ENCODE peak calls at places on chromosomes 2 and 18, in six cellular contexts. A is H1, X is K562, P is HepG2, S is GM12878, E is SK-N-SH. U is an unnamed sample.

GRCh38 chr2:205657579-205657978 is 24.7 kb upstream of the NRP2 start:
- DNase-seq in P (no peak), X (no peak), A (no peak), E (no peak), S (no peak), U (no peak)

GRCh38 chr2:219452361-219453317 is 18.0 kb downstream of the SPEG start:
- DNase-seq in S (no peak), E (peak), A (no peak), P (no peak), X (peak), U (peak)

GRCh38 chr18:2589345-2590060 is 18.1 kb downstream of the NDC80 start:
- DNase-seq in E (no peak), S (no peak), P (peak), A (no peak), X (no peak), U (peak)

GRCh38 chr18:67217551-67218166 is 298.9 kb downstream of the DSEL start:
- DNase-seq in A (no peak), S (no peak), P (peak), X (peak), E (peak), U (peak)

GRCh38 chr2:163182764-163183354 is 344.3 kb upstream of the KCNH7 start:
- DNase-seq in P (no peak), E (peak), S (no peak), A (no peak), X (peak), U (no peak)

GRCh38 chr2:121220995-121221394 is 64.0 kb downstream of the TFCP2L1 start:
- DNase-seq in S (no peak), E (no peak), X (no peak), P (no peak), A (no peak), U (peak)

GRCh38 chr2:74072542-74072941 is 75.2 kb downstream of the BOLA3 start:
- DNase-seq in X (no peak), P (no peak), S (no peak), E (no peak), A (no peak), U (no peak)

GRCh38 chr2:212156114-212156513 is 382.5 kb downstream of the ERBB4 start:
- DNase-seq in P (no peak), A (no peak), E (no peak), S (no peak), X (no peak), U (no peak)

GRCh38 chr18:34704823-34705222 is 5.3 kb upstream of the DTNA start:
- DNase-seq in S (no peak), E (no peak), X (no peak), P (no peak), A (no peak), U (no peak)

GRCh38 chr2:113240150-113240914 is 38.4 kb downstream of the PAX8 start:
- DNase-seq in X (no peak), S (no peak), P (no peak), E (peak), A (no peak), U (peak)

GRCh38 chr2:100936070-100936741 is 65.9 kb upstream of the RPL31 start:
- DNase-seq in E (no peak), P (no peak), X (no peak), S (no peak), A (no peak), U (no peak)

GRCh38 chr2:239689410-239689809 is 288.6 kb upstream of the HDAC4 start:
- DNase-seq in E (no peak), S (no peak), P (no peak), A (no peak), X (no peak), U (no peak)

GRCh38 chr2:25380586-25381360 is 39.0 kb upstream of the DNMT3A start:
- DNase-seq in X (no peak), A (no peak), S (no peak), P (no peak), E (no peak), U (no peak)

GRCh38 chr2:121095257-121096080 is 189.5 kb downstream of the TFCP2L1 start:
- DNase-seq in S (no peak), P (peak), A (no peak), X (peak), E (peak), U (peak)

GRCh38 chr2:74822771-74823283 is 11.1 kb upstream of the HK2 start:
- DNase-seq in A (no peak), E (no peak), S (no peak), P (no peak), X (no peak), U (no peak)

GRCh38 chr18:63444567-63444966 is 22.3 kb upstream of the VPS4B start:
- DNase-seq in S (no peak), P (no peak), X (no peak), E (no peak), A (no peak), U (no peak)

GRCh38 chr2:165794520-165794882 is 454 bp upstream of the GALNT3 start:
- DNase-seq in E (peak), S (peak), P (no peak), A (no peak), X (no peak), U (peak)

GRCh38 chr2:121902171-121902591 is 146.7 kb downstream of the TSN start:
- DNase-seq in P (no peak), X (peak), S (no peak), E (no peak), A (no peak), U (no peak)

GRCh38 chr18:3799515-3799914 is 349.5 kb downstream of the TGIF1 start:
- DNase-seq in X (no peak), A (no peak), P (no peak), E (no peak), S (no peak), U (no peak)

GRCh38 chr2:74984947-74985637 is 26.6 kb downstream of the POLE4 start:
- DNase-seq in E (peak), S (no peak), X (no peak), A (no peak), P (no peak), U (no peak)

GRCh38 chr2:30694286-30695055 is 112.8 kb downstream of the CAPN13 start:
- DNase-seq in S (no peak), E (no peak), A (no peak), P (no peak), X (no peak), U (no peak)

GRCh38 chr18:78924301-78925192 is 55.1 kb upstream of the SALL3 start:
- DNase-seq in P (no peak), E (no peak), S (no peak), X (no peak), A (no peak), U (no peak)

GRCh38 chr18:21110667-21111350 is 804 bp downstream of the ROCK1 start:
- DNase-seq in E (peak), A (no peak), P (no peak), S (no peak), X (peak), U (no peak)

GRCh38 chr2:80392446-80392845 is 87.9 kb upstream of the LRRTM1 start:
- DNase-seq in A (no peak), P (no peak), S (no peak), E (no peak), X (no peak), U (no peak)

GRCh38 chr2:240229603-240230423 is 89.4 kb upstream of the OTOS start:
- DNase-seq in X (no peak), S (no peak), A (no peak), E (no peak), P (no peak), U (no peak)

GRCh38 chr18:55334875-55335274 is 253.1 kb downstream of the TCF4 start:
- DNase-seq in A (no peak), X (no peak), S (no peak), E (no peak), P (no peak), U (no peak)

DNA sequence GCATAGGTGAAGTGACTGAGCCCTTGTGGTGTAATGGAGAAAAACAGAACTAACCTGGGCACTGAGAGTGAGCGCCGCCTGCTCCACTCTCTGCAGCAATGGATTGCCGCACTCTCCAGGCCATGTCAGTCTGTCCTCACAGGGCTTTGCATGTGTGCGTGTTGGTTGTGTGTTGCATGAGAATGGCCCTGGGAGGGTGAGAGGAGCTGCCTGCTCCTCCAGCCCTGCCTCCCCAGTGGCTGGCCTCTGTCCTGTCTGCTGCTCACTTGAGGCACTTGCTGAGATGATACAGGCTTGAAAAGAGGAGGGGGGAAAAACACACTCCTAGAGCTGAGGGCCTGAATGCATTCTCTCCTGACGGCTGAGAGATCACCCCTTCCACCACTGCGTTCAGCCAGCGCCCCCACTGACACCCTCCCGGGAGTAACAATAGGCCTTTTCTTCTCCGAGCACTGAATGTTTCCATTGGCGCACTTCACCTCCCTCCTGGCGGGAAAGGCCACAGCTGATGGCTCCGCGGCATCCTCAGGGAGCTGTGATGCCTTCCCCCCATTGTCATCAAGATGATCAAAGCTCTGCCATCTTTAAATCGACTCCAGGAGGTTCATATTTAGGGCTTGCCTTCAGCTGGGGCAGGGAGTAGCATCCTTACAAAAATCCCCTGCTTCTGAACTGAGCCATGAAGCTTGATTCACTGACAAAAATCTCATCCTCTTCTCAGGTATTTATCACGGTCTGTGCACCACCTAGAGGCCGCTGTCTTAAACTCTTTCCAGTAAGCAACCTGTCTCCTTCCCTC is 49.9 kb upstream of the DAPL1 start:
- DNase-seq in S (no peak), P (peak), E (peak), X (peak), A (peak), U (peak)
- TF ChIP-seq YY1 in S (no peak), P (no peak), E (no peak), X (no peak), A (peak), U (no peak)

DNA sequence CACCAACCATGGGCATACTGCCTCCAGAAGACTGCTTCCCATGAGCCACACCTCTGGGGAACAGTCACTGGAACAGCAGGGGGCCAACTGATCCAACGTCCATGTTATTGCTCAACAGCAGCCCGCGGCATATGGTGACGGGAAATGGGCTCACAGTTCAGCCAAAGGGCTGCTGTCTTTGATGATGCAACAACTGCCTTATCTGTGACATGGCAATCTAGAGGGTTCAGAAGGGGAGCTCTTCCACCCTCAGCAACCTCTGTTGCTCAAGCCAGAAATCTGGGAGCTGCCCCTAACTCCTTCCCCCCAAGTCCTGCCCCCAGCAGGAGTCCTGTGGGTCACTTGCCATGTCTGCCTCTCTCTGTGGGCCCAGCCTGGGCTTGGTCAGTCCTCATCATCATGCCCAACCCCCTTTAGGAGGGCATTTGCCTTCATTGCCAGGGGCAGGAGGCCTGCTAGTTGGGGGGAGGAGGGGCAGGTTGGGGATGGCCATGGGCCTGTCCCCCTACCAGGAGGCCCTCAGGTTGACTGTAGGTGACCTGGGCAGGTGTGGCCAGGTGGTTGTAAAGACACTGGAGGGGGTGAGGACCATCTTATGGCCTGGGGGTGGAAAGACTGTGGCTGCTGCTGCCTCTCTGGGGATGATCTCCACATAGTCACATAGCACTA is 212.9 kb downstream of the CYP26B1 start:
- DNase-seq in X (peak), A (no peak), E (peak), S (no peak), P (no peak), U (no peak)
- TF ChIP-seq SIN3A in X (no peak), A (no peak), E (no peak), S (no peak), P (no peak), U (no peak)

DNA sequence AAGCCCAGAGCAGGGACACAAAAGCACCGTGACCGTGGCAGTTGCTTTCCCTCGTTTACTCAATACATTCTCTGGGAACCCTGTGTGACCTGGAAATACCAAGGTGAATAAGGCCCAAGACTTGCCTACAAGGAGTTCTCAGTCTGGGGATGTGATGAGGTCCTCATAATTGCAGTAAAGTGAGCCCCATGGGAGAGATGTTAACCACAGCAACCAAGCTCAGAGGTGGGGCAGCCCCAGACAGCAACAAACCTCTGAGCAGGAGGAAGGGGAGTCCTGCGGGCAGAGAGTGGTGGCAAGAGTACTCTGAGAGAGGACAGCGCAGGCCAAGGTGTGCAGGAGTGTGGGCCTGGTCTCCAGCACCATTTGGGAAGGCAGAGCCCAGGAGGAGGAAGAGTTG is 91.6 kb downstream of the TTC32 start:
- DNase-seq in E (no peak), A (no peak), X (no peak), P (no peak), S (no peak), U (no peak)
- TF ChIP-seq YY1 in E (no peak), A (no peak), X (no peak), P (no peak), S (no peak), U (no peak)

DNA sequence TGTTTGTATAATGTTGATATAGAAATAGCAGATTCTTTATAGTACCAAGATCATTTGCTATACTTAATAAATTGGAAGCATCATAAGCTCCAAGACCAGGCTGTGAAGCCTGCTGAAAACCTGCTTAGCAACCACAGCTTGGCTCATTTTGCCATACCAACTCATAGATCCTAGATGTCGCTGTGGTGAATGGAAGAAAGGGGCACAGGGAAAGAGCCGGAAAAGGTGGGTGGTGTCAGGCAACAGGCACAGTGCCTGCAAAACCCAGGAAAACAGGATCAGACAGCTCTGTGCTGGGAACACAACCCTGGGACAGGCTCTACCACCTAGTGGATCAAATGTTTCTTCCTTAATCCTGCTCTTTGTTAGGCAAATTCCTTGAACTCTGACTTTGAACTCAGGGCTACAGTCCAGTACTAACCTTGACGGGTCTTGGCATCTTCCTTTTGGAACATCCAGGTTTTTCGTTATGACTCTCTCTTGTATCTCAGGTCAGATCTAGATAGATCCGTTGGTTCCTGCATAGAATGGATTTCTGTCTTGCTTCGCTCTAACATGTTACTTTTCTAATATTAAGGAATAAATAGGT is 31.6 kb downstream of the TWSG1 start:
- DNase-seq in E (peak), A (peak), X (no peak), P (no peak), S (no peak), U (peak)
- TF ChIP-seq SIN3A in E (no peak), A (no peak), X (no peak), P (no peak), S (no peak), U (no peak)

GRCh38 chr2:46977266-46977665 is 61.7 kb upstream of the MCFD2 start:
- DNase-seq in P (no peak), S (no peak), X (no peak), E (no peak), A (no peak), U (no peak)

GRCh38 chr2:46976556-46976955 is 61.0 kb upstream of the MCFD2 start:
- DNase-seq in E (no peak), A (no peak), P (no peak), X (no peak), S (no peak), U (no peak)

GRCh38 chr2:46977899-46978298 is 62.3 kb upstream of the MCFD2 start:
- DNase-seq in X (no peak), A (no peak), E (no peak), S (no peak), P (no peak), U (no peak)

GRCh38 chr2:46979611-46980010 is 64.0 kb upstream of the MCFD2 start:
- DNase-seq in X (no peak), E (no peak), P (no peak), S (no peak), A (no peak), U (no peak)

DNA sequence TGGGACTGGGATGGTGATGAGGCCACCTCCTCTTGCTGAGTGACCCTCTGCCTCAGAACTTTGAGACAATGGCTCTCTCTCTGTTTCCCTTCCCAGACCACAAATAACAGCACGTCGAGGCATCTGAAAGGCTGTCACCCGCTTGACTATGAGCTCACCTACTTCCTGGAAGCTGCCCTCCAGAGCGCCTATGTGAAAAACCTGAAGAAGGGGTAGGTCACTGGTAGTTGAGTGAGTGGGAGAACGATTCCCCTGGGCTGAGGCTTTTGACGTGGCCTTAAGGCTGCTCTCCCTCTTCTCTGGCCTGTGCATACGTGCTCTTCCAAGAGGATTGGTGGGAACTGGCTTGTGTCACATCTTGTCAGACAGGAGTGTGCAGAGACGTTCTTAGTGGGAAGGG is 63.1 kb upstream of the MCFD2 start:
- DNase-seq in P (no peak), X (no peak), E (no peak), A (no peak), S (no peak), U (no peak)
- TF ChIP-seq YY1 in P (no peak), X (no peak), E (no peak), A (no peak), S (no peak), U (no peak)

DNA sequence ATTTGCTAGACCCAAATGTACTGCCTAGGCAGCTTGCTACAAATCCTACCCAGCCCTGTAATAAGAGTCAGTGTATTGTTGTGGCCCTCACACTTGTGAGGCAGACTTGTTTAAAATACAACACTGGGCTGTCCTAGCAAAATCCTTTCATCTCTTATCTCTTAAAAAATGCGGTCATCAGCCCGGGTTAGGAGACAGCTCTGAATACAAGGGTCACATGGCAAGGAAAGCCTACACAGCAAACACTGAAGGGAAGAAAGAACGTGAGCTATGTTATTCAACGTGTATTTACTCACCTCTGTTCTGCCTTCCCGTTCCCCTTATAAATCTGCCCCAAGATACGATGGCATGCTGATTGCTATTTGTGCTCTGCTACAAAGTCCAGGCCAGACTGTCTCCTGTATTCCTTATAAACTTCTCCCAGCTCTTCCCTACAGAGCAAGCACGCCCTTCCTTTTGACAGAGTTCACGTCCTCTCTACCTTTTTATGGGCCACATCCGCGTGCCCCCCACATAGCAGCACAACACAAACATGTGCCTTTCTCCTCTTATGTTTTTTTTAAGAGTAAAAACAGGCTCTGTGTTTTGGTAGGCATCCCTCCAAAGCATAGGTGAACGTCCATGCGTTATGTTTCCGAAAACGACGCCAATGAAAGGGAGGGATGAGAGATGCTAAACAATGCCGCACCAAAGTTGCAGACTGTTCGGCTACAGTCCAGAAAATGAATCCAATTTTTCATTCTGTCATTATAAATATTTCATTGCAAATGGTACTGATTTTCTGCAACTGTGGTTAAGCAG is 274.8 kb downstream of the ZNF521 start:
- DNase-seq in A (no peak), S (no peak), P (peak), X (no peak), E (no peak), U (no peak)
- TF ChIP-seq SIN3A in A (no peak), S (no peak), P (no peak), X (no peak), E (no peak), U (no peak)

GRCh38 chr2:1010373-1011017 is 59.8 kb downstream of the SNTG2 start:
- DNase-seq in X (no peak), P (no peak), S (no peak), A (no peak), E (peak), U (no peak)
- TF ChIP-seq YY1 in X (no peak), P (no peak), S (no peak), A (no peak), E (no peak), U (no peak)